ENCODE peak calls at places on chromosomes 13 and 19, in seven cellular contexts. One of them, this sample, is unnamed.
A peak's percentile ranks its signal among the peaks of the same experiment; 100 is the strongest.

GRCh38 chr19:5282926-5283325 is 57.7 kb downstream of the PTPRS start:
- DNase-seq in stimulated activated CD4-positive, alpha-beta T cell treated with anti-CD3 and anti-CD28 coated beads, TNF-alpha, amount 100 ng/mL, for 4 hours: no peak
- DNase-seq in nephron progenitor cell: no peak
- DNase-seq in M059J: no peak
- DNase-seq in posterior cingulate gyrus: no peak
- DNase-seq in gastrocnemius medialis: peak; percentile 47
- DNase-seq in tibial nerve: peak; percentile 68
- DNase-seq in this sample: no peak

GRCh38 chr13:48110132-48110868 is 15.4 kb upstream of the MED4 start:
- DNase-seq in nephron progenitor cell: no peak
- DNase-seq in tibial nerve: no peak
- DNase-seq in stimulated activated CD4-positive, alpha-beta T cell treated with anti-CD3 and anti-CD28 coated beads, TNF-alpha, amount 100 ng/mL, for 4 hours: no peak
- DNase-seq in posterior cingulate gyrus: no peak
- DNase-seq in gastrocnemius medialis: no peak
- DNase-seq in M059J: peak; percentile 76
- DNase-seq in this sample: no peak

GRCh38 chr13:40981949-40982348 is 37.2 kb downstream of the ELF1 start:
- DNase-seq in M059J: no peak
- DNase-seq in posterior cingulate gyrus: no peak
- DNase-seq in gastrocnemius medialis: no peak
- DNase-seq in nephron progenitor cell: no peak
- DNase-seq in stimulated activated CD4-positive, alpha-beta T cell treated with anti-CD3 and anti-CD28 coated beads, TNF-alpha, amount 100 ng/mL, for 4 hours: no peak
- DNase-seq in tibial nerve: no peak
- DNase-seq in this sample: no peak

GRCh38 chr19:38049105-38049649 is 142.2 kb downstream of the SIPA1L3 start:
- DNase-seq in stimulated activated CD4-positive, alpha-beta T cell treated with anti-CD3 and anti-CD28 coated beads, TNF-alpha, amount 100 ng/mL, for 4 hours: peak; percentile 27
- DNase-seq in gastrocnemius medialis: no peak
- DNase-seq in tibial nerve: no peak
- DNase-seq in M059J: no peak
- DNase-seq in nephron progenitor cell: no peak
- DNase-seq in posterior cingulate gyrus: no peak
- DNase-seq in this sample: no peak

GRCh38 chr19:18107235-18108083 is 9.9 kb downstream of the MAST3 start:
- DNase-seq in posterior cingulate gyrus: no peak
- DNase-seq in tibial nerve: no peak
- DNase-seq in gastrocnemius medialis: no peak
- DNase-seq in nephron progenitor cell: no peak
- DNase-seq in stimulated activated CD4-positive, alpha-beta T cell treated with anti-CD3 and anti-CD28 coated beads, TNF-alpha, amount 100 ng/mL, for 4 hours: no peak
- DNase-seq in M059J: no peak
- DNase-seq in this sample: no peak

GRCh38 chr13:98839826-98840769 is 87.6 kb upstream of the SLC15A1 start:
- DNase-seq in gastrocnemius medialis: peak; percentile 20
- DNase-seq in posterior cingulate gyrus: peak; percentile 62
- DNase-seq in stimulated activated CD4-positive, alpha-beta T cell treated with anti-CD3 and anti-CD28 coated beads, TNF-alpha, amount 100 ng/mL, for 4 hours: peak; percentile 5
- DNase-seq in tibial nerve: peak; percentile 47
- DNase-seq in M059J: peak; percentile 42
- DNase-seq in nephron progenitor cell: peak; percentile 76
- DNase-seq in this sample: peak; percentile 38

GRCh38 chr19:28793391-28794168 is 419.4 kb downstream of the UQCRFS1 start:
- DNase-seq in M059J: no peak
- DNase-seq in tibial nerve: no peak
- DNase-seq in gastrocnemius medialis: no peak
- DNase-seq in stimulated activated CD4-positive, alpha-beta T cell treated with anti-CD3 and anti-CD28 coated beads, TNF-alpha, amount 100 ng/mL, for 4 hours: no peak
- DNase-seq in nephron progenitor cell: peak; percentile 57
- DNase-seq in posterior cingulate gyrus: no peak
- DNase-seq in this sample: no peak

GRCh38 chr13:77898097-77898496 is 20.5 kb downstream of the EDNRB start:
- DNase-seq in gastrocnemius medialis: no peak
- DNase-seq in M059J: peak; percentile 22
- DNase-seq in stimulated activated CD4-positive, alpha-beta T cell treated with anti-CD3 and anti-CD28 coated beads, TNF-alpha, amount 100 ng/mL, for 4 hours: no peak
- DNase-seq in posterior cingulate gyrus: no peak
- DNase-seq in tibial nerve: no peak
- DNase-seq in nephron progenitor cell: no peak
- DNase-seq in this sample: no peak

GRCh38 chr19:621819-622218 is 11.5 kb downstream of the POLRMT start:
- DNase-seq in tibial nerve: no peak
- DNase-seq in M059J: no peak
- DNase-seq in posterior cingulate gyrus: no peak
- DNase-seq in nephron progenitor cell: no peak
- DNase-seq in gastrocnemius medialis: no peak
- DNase-seq in stimulated activated CD4-positive, alpha-beta T cell treated with anti-CD3 and anti-CD28 coated beads, TNF-alpha, amount 100 ng/mL, for 4 hours: no peak
- DNase-seq in this sample: no peak

GRCh38 chr19:18633321-18633720 is 3.5 kb upstream of the KLHL26 start:
- DNase-seq in stimulated activated CD4-positive, alpha-beta T cell treated with anti-CD3 and anti-CD28 coated beads, TNF-alpha, amount 100 ng/mL, for 4 hours: no peak
- DNase-seq in tibial nerve: no peak
- DNase-seq in posterior cingulate gyrus: no peak
- DNase-seq in nephron progenitor cell: no peak
- DNase-seq in M059J: no peak
- DNase-seq in gastrocnemius medialis: no peak
- DNase-seq in this sample: no peak

GRCh38 chr19:1980782-1981181 is 34.7 kb downstream of the BTBD2 start:
- DNase-seq in nephron progenitor cell: no peak
- DNase-seq in stimulated activated CD4-positive, alpha-beta T cell treated with anti-CD3 and anti-CD28 coated beads, TNF-alpha, amount 100 ng/mL, for 4 hours: no peak
- DNase-seq in gastrocnemius medialis: no peak
- DNase-seq in posterior cingulate gyrus: no peak
- DNase-seq in tibial nerve: no peak
- DNase-seq in M059J: no peak
- DNase-seq in this sample: no peak

GRCh38 chr13:79548886-79549285 is 67.9 kb downstream of the NDFIP2 start:
- DNase-seq in nephron progenitor cell: no peak
- DNase-seq in M059J: peak; percentile 5
- DNase-seq in posterior cingulate gyrus: no peak
- DNase-seq in tibial nerve: no peak
- DNase-seq in gastrocnemius medialis: no peak
- DNase-seq in stimulated activated CD4-positive, alpha-beta T cell treated with anti-CD3 and anti-CD28 coated beads, TNF-alpha, amount 100 ng/mL, for 4 hours: no peak
- DNase-seq in this sample: peak; percentile 14

GRCh38 chr13:93709511-93710244 is 483.1 kb downstream of the GPC6 start:
- DNase-seq in posterior cingulate gyrus: no peak
- DNase-seq in nephron progenitor cell: no peak
- DNase-seq in M059J: no peak
- DNase-seq in gastrocnemius medialis: no peak
- DNase-seq in stimulated activated CD4-positive, alpha-beta T cell treated with anti-CD3 and anti-CD28 coated beads, TNF-alpha, amount 100 ng/mL, for 4 hours: no peak
- DNase-seq in tibial nerve: no peak
- DNase-seq in this sample: no peak

GRCh38 chr13:48733739-48734329 is 80.1 kb downstream of the CYSLTR2 start:
- DNase-seq in stimulated activated CD4-positive, alpha-beta T cell treated with anti-CD3 and anti-CD28 coated beads, TNF-alpha, amount 100 ng/mL, for 4 hours: no peak
- DNase-seq in posterior cingulate gyrus: no peak
- DNase-seq in nephron progenitor cell: no peak
- DNase-seq in gastrocnemius medialis: no peak
- DNase-seq in M059J: peak; percentile 61
- DNase-seq in tibial nerve: no peak
- DNase-seq in this sample: no peak

GRCh38 chr19:1941146-1942077 is at the start of gene CSNK1G2:
- DNase-seq in posterior cingulate gyrus: no peak
- DNase-seq in tibial nerve: no peak
- DNase-seq in nephron progenitor cell: peak; percentile 37
- DNase-seq in M059J: no peak
- DNase-seq in stimulated activated CD4-positive, alpha-beta T cell treated with anti-CD3 and anti-CD28 coated beads, TNF-alpha, amount 100 ng/mL, for 4 hours: no peak
- DNase-seq in gastrocnemius medialis: no peak
- DNase-seq in this sample: no peak

GRCh38 chr19:10291554-10292205 is 1.9 kb downstream of the ICAM5 start:
- DNase-seq in posterior cingulate gyrus: no peak
- DNase-seq in stimulated activated CD4-positive, alpha-beta T cell treated with anti-CD3 and anti-CD28 coated beads, TNF-alpha, amount 100 ng/mL, for 4 hours: no peak
- DNase-seq in nephron progenitor cell: no peak
- DNase-seq in M059J: peak; percentile 28
- DNase-seq in tibial nerve: no peak
- DNase-seq in gastrocnemius medialis: no peak
- DNase-seq in this sample: no peak

GRCh38 chr19:35518313-35518712 is 4.9 kb upstream of the DMKN start:
- DNase-seq in tibial nerve: no peak
- DNase-seq in M059J: peak; percentile 92
- DNase-seq in stimulated activated CD4-positive, alpha-beta T cell treated with anti-CD3 and anti-CD28 coated beads, TNF-alpha, amount 100 ng/mL, for 4 hours: no peak
- DNase-seq in gastrocnemius medialis: no peak
- DNase-seq in nephron progenitor cell: no peak
- DNase-seq in posterior cingulate gyrus: no peak
- DNase-seq in this sample: no peak

GRCh38 chr13:111022886-111023285 is 92.2 kb upstream of the ARHGEF7 start:
- DNase-seq in tibial nerve: no peak
- DNase-seq in gastrocnemius medialis: no peak
- DNase-seq in stimulated activated CD4-positive, alpha-beta T cell treated with anti-CD3 and anti-CD28 coated beads, TNF-alpha, amount 100 ng/mL, for 4 hours: no peak
- DNase-seq in nephron progenitor cell: no peak
- DNase-seq in M059J: no peak
- DNase-seq in posterior cingulate gyrus: no peak
- DNase-seq in this sample: no peak

GRCh38 chr13:66673401-66673800 is 556.7 kb downstream of the PCDH9 start:
- DNase-seq in gastrocnemius medialis: no peak
- DNase-seq in tibial nerve: no peak
- DNase-seq in nephron progenitor cell: no peak
- DNase-seq in stimulated activated CD4-positive, alpha-beta T cell treated with anti-CD3 and anti-CD28 coated beads, TNF-alpha, amount 100 ng/mL, for 4 hours: no peak
- DNase-seq in M059J: no peak
- DNase-seq in posterior cingulate gyrus: no peak
- DNase-seq in this sample: no peak

GRCh38 chr13:40120781-40121180 is 465.3 kb downstream of the COG6 start:
- DNase-seq in tibial nerve: no peak
- DNase-seq in nephron progenitor cell: no peak
- DNase-seq in M059J: peak; percentile 34
- DNase-seq in gastrocnemius medialis: no peak
- DNase-seq in posterior cingulate gyrus: no peak
- DNase-seq in stimulated activated CD4-positive, alpha-beta T cell treated with anti-CD3 and anti-CD28 coated beads, TNF-alpha, amount 100 ng/mL, for 4 hours: no peak
- DNase-seq in this sample: no peak

GRCh38 chr13:73168993-73169401 is 110.2 kb downstream of the KLF5 start:
- DNase-seq in gastrocnemius medialis: no peak
- DNase-seq in tibial nerve: no peak
- DNase-seq in posterior cingulate gyrus: no peak
- DNase-seq in nephron progenitor cell: no peak
- DNase-seq in stimulated activated CD4-positive, alpha-beta T cell treated with anti-CD3 and anti-CD28 coated beads, TNF-alpha, amount 100 ng/mL, for 4 hours: no peak
- DNase-seq in M059J: no peak
- DNase-seq in this sample: no peak

GRCh38 chr13:29654807-29655547 is 59.5 kb upstream of the SLC7A1 start:
- DNase-seq in stimulated activated CD4-positive, alpha-beta T cell treated with anti-CD3 and anti-CD28 coated beads, TNF-alpha, amount 100 ng/mL, for 4 hours: no peak
- DNase-seq in M059J: peak; percentile 80
- DNase-seq in nephron progenitor cell: no peak
- DNase-seq in tibial nerve: no peak
- DNase-seq in posterior cingulate gyrus: no peak
- DNase-seq in gastrocnemius medialis: no peak
- DNase-seq in this sample: no peak

GRCh38 chr13:31835932-31836331 is 96.6 kb downstream of the RXFP2 start:
- DNase-seq in nephron progenitor cell: no peak
- DNase-seq in stimulated activated CD4-positive, alpha-beta T cell treated with anti-CD3 and anti-CD28 coated beads, TNF-alpha, amount 100 ng/mL, for 4 hours: no peak
- DNase-seq in M059J: peak; percentile 90
- DNase-seq in gastrocnemius medialis: no peak
- DNase-seq in tibial nerve: no peak
- DNase-seq in posterior cingulate gyrus: no peak
- DNase-seq in this sample: peak; percentile 40

GRCh38 chr13:101092985-101093384 is 323.3 kb downstream of the NALCN start:
- DNase-seq in gastrocnemius medialis: no peak
- DNase-seq in nephron progenitor cell: no peak
- DNase-seq in posterior cingulate gyrus: no peak
- DNase-seq in stimulated activated CD4-positive, alpha-beta T cell treated with anti-CD3 and anti-CD28 coated beads, TNF-alpha, amount 100 ng/mL, for 4 hours: no peak
- DNase-seq in M059J: no peak
- DNase-seq in tibial nerve: no peak
- DNase-seq in this sample: no peak

GRCh38 chr13:100552755-100553154 is 35.8 kb downstream of the GGACT start:
- DNase-seq in M059J: no peak
- DNase-seq in posterior cingulate gyrus: no peak
- DNase-seq in gastrocnemius medialis: no peak
- DNase-seq in stimulated activated CD4-positive, alpha-beta T cell treated with anti-CD3 and anti-CD28 coated beads, TNF-alpha, amount 100 ng/mL, for 4 hours: no peak
- DNase-seq in nephron progenitor cell: no peak
- DNase-seq in tibial nerve: no peak
- DNase-seq in this sample: no peak

GRCh38 chr19:19004144-19004543 is 29.2 kb downstream of the SUGP2 start:
- DNase-seq in posterior cingulate gyrus: no peak
- DNase-seq in M059J: no peak
- DNase-seq in nephron progenitor cell: no peak
- DNase-seq in tibial nerve: no peak
- DNase-seq in stimulated activated CD4-positive, alpha-beta T cell treated with anti-CD3 and anti-CD28 coated beads, TNF-alpha, amount 100 ng/mL, for 4 hours: no peak
- DNase-seq in gastrocnemius medialis: no peak
- DNase-seq in this sample: no peak

GRCh38 chr19:18438331-18439024 is 545 bp upstream of the ISYNA1 start:
- DNase-seq in M059J: peak; percentile 48
- DNase-seq in stimulated activated CD4-positive, alpha-beta T cell treated with anti-CD3 and anti-CD28 coated beads, TNF-alpha, amount 100 ng/mL, for 4 hours: no peak
- DNase-seq in gastrocnemius medialis: no peak
- DNase-seq in posterior cingulate gyrus: no peak
- DNase-seq in nephron progenitor cell: peak; percentile 58
- DNase-seq in tibial nerve: no peak
- DNase-seq in this sample: no peak

GRCh38 chr19:7149956-7150705 is 80.6 kb downstream of the ZNF557 start:
- DNase-seq in gastrocnemius medialis: no peak
- DNase-seq in posterior cingulate gyrus: no peak
- DNase-seq in stimulated activated CD4-positive, alpha-beta T cell treated with anti-CD3 and anti-CD28 coated beads, TNF-alpha, amount 100 ng/mL, for 4 hours: no peak
- DNase-seq in tibial nerve: no peak
- DNase-seq in M059J: no peak
- DNase-seq in nephron progenitor cell: no peak
- DNase-seq in this sample: peak; percentile 6

GRCh38 chr13:92074658-92075057 is 676.2 kb downstream of the GPC5 start:
- DNase-seq in tibial nerve: no peak
- DNase-seq in gastrocnemius medialis: no peak
- DNase-seq in M059J: no peak
- DNase-seq in posterior cingulate gyrus: no peak
- DNase-seq in stimulated activated CD4-positive, alpha-beta T cell treated with anti-CD3 and anti-CD28 coated beads, TNF-alpha, amount 100 ng/mL, for 4 hours: no peak
- DNase-seq in nephron progenitor cell: no peak
- DNase-seq in this sample: peak; percentile 6

GRCh38 chr19:42076375-42076944 is 494 bp downstream of the ZNF574 start:
- DNase-seq in posterior cingulate gyrus: no peak
- DNase-seq in M059J: no peak
- DNase-seq in gastrocnemius medialis: no peak
- DNase-seq in stimulated activated CD4-positive, alpha-beta T cell treated with anti-CD3 and anti-CD28 coated beads, TNF-alpha, amount 100 ng/mL, for 4 hours: peak; percentile 38
- DNase-seq in tibial nerve: peak; percentile 33
- DNase-seq in nephron progenitor cell: no peak
- DNase-seq in this sample: no peak

GRCh38 chr13:72555601-72556000 is 171.8 kb downstream of the MZT1 start:
- DNase-seq in nephron progenitor cell: no peak
- DNase-seq in M059J: no peak
- DNase-seq in tibial nerve: no peak
- DNase-seq in posterior cingulate gyrus: no peak
- DNase-seq in stimulated activated CD4-positive, alpha-beta T cell treated with anti-CD3 and anti-CD28 coated beads, TNF-alpha, amount 100 ng/mL, for 4 hours: no peak
- DNase-seq in gastrocnemius medialis: no peak
- DNase-seq in this sample: no peak

GRCh38 chr19:16463991-16464575 is 7.7 kb downstream of the EPS15L1 start:
- DNase-seq in tibial nerve: no peak
- DNase-seq in nephron progenitor cell: no peak
- DNase-seq in gastrocnemius medialis: peak; percentile 90
- DNase-seq in M059J: peak; percentile 82
- DNase-seq in posterior cingulate gyrus: no peak
- DNase-seq in stimulated activated CD4-positive, alpha-beta T cell treated with anti-CD3 and anti-CD28 coated beads, TNF-alpha, amount 100 ng/mL, for 4 hours: no peak
- DNase-seq in this sample: no peak

GRCh38 chr13:59771272-59771671 is 392.5 kb downstream of the DIAPH3 start:
- DNase-seq in posterior cingulate gyrus: no peak
- DNase-seq in tibial nerve: no peak
- DNase-seq in M059J: peak; percentile 9
- DNase-seq in gastrocnemius medialis: no peak
- DNase-seq in stimulated activated CD4-positive, alpha-beta T cell treated with anti-CD3 and anti-CD28 coated beads, TNF-alpha, amount 100 ng/mL, for 4 hours: no peak
- DNase-seq in nephron progenitor cell: no peak
- DNase-seq in this sample: no peak

GRCh38 chr13:23701646-23702045 is 131.4 kb downstream of the TNFRSF19 start:
- DNase-seq in tibial nerve: peak; percentile 84
- DNase-seq in stimulated activated CD4-positive, alpha-beta T cell treated with anti-CD3 and anti-CD28 coated beads, TNF-alpha, amount 100 ng/mL, for 4 hours: no peak
- DNase-seq in gastrocnemius medialis: peak; percentile 77
- DNase-seq in nephron progenitor cell: no peak
- DNase-seq in M059J: peak; percentile 41
- DNase-seq in posterior cingulate gyrus: no peak
- DNase-seq in this sample: no peak

GRCh38 chr13:51025245-51025872 is 85.7 kb downstream of the C13orf42 start:
- DNase-seq in tibial nerve: no peak
- DNase-seq in stimulated activated CD4-positive, alpha-beta T cell treated with anti-CD3 and anti-CD28 coated beads, TNF-alpha, amount 100 ng/mL, for 4 hours: no peak
- DNase-seq in M059J: no peak
- DNase-seq in nephron progenitor cell: no peak
- DNase-seq in gastrocnemius medialis: no peak
- DNase-seq in posterior cingulate gyrus: no peak
- DNase-seq in this sample: no peak

GRCh38 chr19:54190942-54191670 is at the start of gene TSEN34:
- DNase-seq in gastrocnemius medialis: peak; percentile 73
- DNase-seq in M059J: peak; percentile 81
- DNase-seq in nephron progenitor cell: peak; percentile 90
- DNase-seq in stimulated activated CD4-positive, alpha-beta T cell treated with anti-CD3 and anti-CD28 coated beads, TNF-alpha, amount 100 ng/mL, for 4 hours: no peak
- DNase-seq in posterior cingulate gyrus: peak; percentile 80
- DNase-seq in tibial nerve: peak; percentile 71
- DNase-seq in this sample: peak; percentile 91

GRCh38 chr19:11693505-11694499 is 44.9 kb downstream of the ZNF823 start:
- DNase-seq in gastrocnemius medialis: no peak
- DNase-seq in stimulated activated CD4-positive, alpha-beta T cell treated with anti-CD3 and anti-CD28 coated beads, TNF-alpha, amount 100 ng/mL, for 4 hours: no peak
- DNase-seq in posterior cingulate gyrus: no peak
- DNase-seq in M059J: peak; percentile 44
- DNase-seq in tibial nerve: no peak
- DNase-seq in nephron progenitor cell: no peak
- DNase-seq in this sample: peak; percentile 66